ENCODE peak calls at places on chromosomes 16 and 17, in ten cellular contexts. One of them, this sample, is unnamed.

GRCh38 chr17:72373910-72374741 is 253.3 kb downstream of the SOX9 start:
- DNase-seq in A549: no peak
- DNase-seq in GM12878: no peak
- DNase-seq in tibial nerve: no peak
- DNase-seq in HepG2: no peak
- DNase-seq in ovary: no peak
- DNase-seq in H1: no peak
- DNase-seq in sigmoid colon: no peak
- DNase-seq in esophagus muscularis mucosa: no peak
- DNase-seq in K562: no peak
- DNase-seq in this sample: no peak

GRCh38 chr17:73286863-73287296 is 24.9 kb downstream of the CDC42EP4 start:
- DNase-seq in A549: no peak
- DNase-seq in GM12878: no peak
- DNase-seq in tibial nerve: no peak
- DNase-seq in HepG2: no peak
- DNase-seq in ovary: peak; percentile 43
- DNase-seq in H1: no peak
- DNase-seq in sigmoid colon: no peak
- DNase-seq in esophagus muscularis mucosa: no peak
- DNase-seq in K562: no peak
- DNase-seq in this sample: no peak

GRCh38 chr16:29729116-29729521 is 16.7 kb downstream of the C16orf54 start:
- DNase-seq in A549: peak; percentile 83
- DNase-seq in GM12878: no peak
- DNase-seq in tibial nerve: no peak
- DNase-seq in HepG2: peak; percentile 71
- DNase-seq in ovary: peak; percentile 23
- DNase-seq in H1: no peak
- DNase-seq in sigmoid colon: no peak
- DNase-seq in esophagus muscularis mucosa: no peak
- DNase-seq in K562: peak; percentile 55
- DNase-seq in this sample: no peak

GRCh38 chr16:80015566-80015965 is 415.0 kb upstream of the MAF start:
- DNase-seq in A549: no peak
- DNase-seq in GM12878: no peak
- DNase-seq in tibial nerve: no peak
- DNase-seq in HepG2: no peak
- DNase-seq in ovary: no peak
- DNase-seq in H1: no peak
- DNase-seq in sigmoid colon: no peak
- DNase-seq in esophagus muscularis mucosa: no peak
- DNase-seq in K562: no peak
- DNase-seq in this sample: no peak

GRCh38 chr16:78388920-78389564 is 289.6 kb downstream of the WWOX start:
- DNase-seq in A549: no peak
- DNase-seq in GM12878: no peak
- DNase-seq in tibial nerve: no peak
- DNase-seq in HepG2: no peak
- DNase-seq in ovary: no peak
- DNase-seq in H1: no peak
- DNase-seq in sigmoid colon: no peak
- DNase-seq in esophagus muscularis mucosa: no peak
- DNase-seq in K562: peak; percentile 64
- DNase-seq in this sample: no peak

GRCh38 chr17:32118835-32119234 is 23.5 kb upstream of the RHOT1 start:
- DNase-seq in A549: no peak
- DNase-seq in GM12878: no peak
- DNase-seq in tibial nerve: no peak
- DNase-seq in HepG2: no peak
- DNase-seq in ovary: no peak
- DNase-seq in H1: no peak
- DNase-seq in sigmoid colon: no peak
- DNase-seq in esophagus muscularis mucosa: no peak
- DNase-seq in K562: no peak
- DNase-seq in this sample: peak; percentile 10

GRCh38 chr17:978110-979093 is 1.2 kb downstream of the NXN start:
- DNase-seq in A549: no peak
- DNase-seq in GM12878: no peak
- DNase-seq in tibial nerve: no peak
- DNase-seq in HepG2: no peak
- DNase-seq in ovary: peak; percentile 40
- DNase-seq in H1: no peak
- DNase-seq in sigmoid colon: peak; percentile 72
- DNase-seq in esophagus muscularis mucosa: no peak
- DNase-seq in K562: no peak
- DNase-seq in this sample: peak; percentile 32

GRCh38 chr17:76446449-76447231 is 6.3 kb downstream of the UBE2O start:
- DNase-seq in A549: peak; percentile 96
- DNase-seq in GM12878: no peak
- DNase-seq in tibial nerve: no peak
- DNase-seq in HepG2: peak; percentile 84
- DNase-seq in ovary: peak; percentile 34
- DNase-seq in H1: no peak
- DNase-seq in sigmoid colon: no peak
- DNase-seq in esophagus muscularis mucosa: no peak
- DNase-seq in K562: peak; percentile 59
- DNase-seq in this sample: peak; percentile 42

GRCh38 chr17:13943859-13944258 is 125.4 kb upstream of the COX10 start:
- DNase-seq in A549: no peak
- DNase-seq in GM12878: no peak
- DNase-seq in tibial nerve: no peak
- DNase-seq in HepG2: no peak
- DNase-seq in ovary: no peak
- DNase-seq in H1: no peak
- DNase-seq in sigmoid colon: no peak
- DNase-seq in esophagus muscularis mucosa: no peak
- DNase-seq in K562: no peak
- DNase-seq in this sample: no peak

GRCh38 chr17:13940858-13941665 is 128.2 kb upstream of the COX10 start:
- DNase-seq in A549: peak; percentile 10
- DNase-seq in GM12878: no peak
- DNase-seq in tibial nerve: no peak
- DNase-seq in HepG2: no peak
- DNase-seq in ovary: no peak
- DNase-seq in H1: no peak
- DNase-seq in sigmoid colon: no peak
- DNase-seq in esophagus muscularis mucosa: no peak
- DNase-seq in K562: no peak
- DNase-seq in this sample: no peak

GRCh38 chr17:13941781-13942180 is 127.5 kb upstream of the COX10 start:
- DNase-seq in A549: no peak
- DNase-seq in GM12878: no peak
- DNase-seq in tibial nerve: no peak
- DNase-seq in HepG2: no peak
- DNase-seq in ovary: no peak
- DNase-seq in H1: no peak
- DNase-seq in sigmoid colon: no peak
- DNase-seq in esophagus muscularis mucosa: no peak
- DNase-seq in K562: no peak
- DNase-seq in this sample: no peak

GRCh38 chr17:13933597-13934276 is 135.6 kb upstream of the COX10 start:
- DNase-seq in A549: no peak
- DNase-seq in GM12878: no peak
- DNase-seq in tibial nerve: no peak
- DNase-seq in HepG2: peak; percentile 46
- DNase-seq in ovary: no peak
- DNase-seq in H1: no peak
- DNase-seq in sigmoid colon: no peak
- DNase-seq in esophagus muscularis mucosa: no peak
- DNase-seq in K562: no peak
- DNase-seq in this sample: no peak

GRCh38 chr17:13939222-13939621 is 130.1 kb upstream of the COX10 start:
- DNase-seq in A549: no peak
- DNase-seq in GM12878: no peak
- DNase-seq in tibial nerve: no peak
- DNase-seq in HepG2: no peak
- DNase-seq in ovary: no peak
- DNase-seq in H1: no peak
- DNase-seq in sigmoid colon: no peak
- DNase-seq in esophagus muscularis mucosa: no peak
- DNase-seq in K562: no peak
- DNase-seq in this sample: no peak
- TF ChIP-seq EP300 in A549: no peak
- TF ChIP-seq EP300 in GM12878: no peak
- TF ChIP-seq EP300 in tibial nerve: no peak
- TF ChIP-seq EP300 in HepG2: no peak
- TF ChIP-seq EP300 in ovary: no peak
- TF ChIP-seq EP300 in H1: no peak
- TF ChIP-seq EP300 in sigmoid colon: no peak
- TF ChIP-seq EP300 in esophagus muscularis mucosa: no peak
- TF ChIP-seq EP300 in K562: no peak
- TF ChIP-seq EP300 in this sample: no peak

DNA sequence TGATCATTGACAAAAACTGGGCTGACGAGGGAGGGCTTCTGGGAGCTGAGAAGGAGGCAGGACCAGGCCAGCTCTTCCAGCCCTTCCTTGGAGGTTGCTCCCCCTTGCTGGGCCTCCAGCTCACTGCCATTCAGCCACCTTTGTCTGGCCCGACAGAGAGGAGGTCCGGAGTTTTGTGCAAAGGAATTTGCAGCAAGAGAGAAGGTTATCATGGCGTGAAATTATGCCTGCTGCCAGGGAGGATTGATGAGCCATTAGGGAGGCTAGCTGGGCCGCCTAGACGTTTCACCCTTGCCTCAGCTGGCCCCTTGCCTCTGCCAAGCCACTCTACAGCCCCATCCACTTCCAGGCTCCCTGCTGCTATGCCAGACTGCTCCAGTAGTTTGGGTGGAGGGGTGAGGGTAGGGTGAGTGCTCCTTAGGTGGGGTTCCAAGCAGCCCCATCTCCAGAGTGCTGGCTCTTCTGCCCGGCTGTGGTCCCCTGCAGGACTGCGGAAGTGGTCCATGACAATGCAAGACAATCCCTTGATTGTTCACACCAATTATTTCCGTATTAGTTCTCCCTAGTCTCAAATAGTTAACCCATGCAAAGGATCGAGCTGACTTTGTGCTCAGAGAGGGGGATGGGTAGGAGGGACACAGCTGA is 17.1 kb upstream of the PHF12 start:
- DNase-seq in A549: no peak
- DNase-seq in GM12878: no peak
- DNase-seq in tibial nerve: no peak
- DNase-seq in HepG2: no peak
- DNase-seq in ovary: no peak
- DNase-seq in H1: no peak
- DNase-seq in sigmoid colon: no peak
- DNase-seq in esophagus muscularis mucosa: no peak
- DNase-seq in K562: no peak
- DNase-seq in this sample: no peak
- H3K4me3 ChIP-seq in A549: no peak overlapping the region
- H3K4me3 ChIP-seq in GM12878: no peak overlapping the region
- H3K4me3 ChIP-seq in tibial nerve: no peak overlapping the region
- H3K4me3 ChIP-seq in HepG2: no peak overlapping the region
- H3K4me3 ChIP-seq in ovary: no peak overlapping the region
- H3K4me3 ChIP-seq in H1: peak overlapping the region; percentile 5
- H3K4me3 ChIP-seq in sigmoid colon: no peak overlapping the region
- H3K4me3 ChIP-seq in esophagus muscularis mucosa: no peak overlapping the region
- H3K4me3 ChIP-seq in K562: no peak overlapping the region
- H3K4me3 ChIP-seq in this sample: no peak overlapping the region

GRCh38 chr16:31179747-31180458 is at the start of gene FUS:
- DNase-seq in A549: peak; percentile 91
- DNase-seq in GM12878: peak; percentile 50
- DNase-seq in tibial nerve: peak; percentile 86
- DNase-seq in HepG2: peak; percentile 84
- DNase-seq in ovary: peak; percentile 93
- DNase-seq in H1: no peak
- DNase-seq in sigmoid colon: peak; percentile 96
- DNase-seq in esophagus muscularis mucosa: peak; percentile 98
- DNase-seq in K562: peak; percentile 97
- DNase-seq in this sample: peak; percentile 94

GRCh38 chr16:31182391-31182790 is 2.5 kb downstream of the FUS start:
- DNase-seq in A549: no peak
- DNase-seq in GM12878: no peak
- DNase-seq in tibial nerve: no peak
- DNase-seq in HepG2: no peak
- DNase-seq in ovary: no peak
- DNase-seq in H1: no peak
- DNase-seq in sigmoid colon: no peak
- DNase-seq in esophagus muscularis mucosa: no peak
- DNase-seq in K562: no peak
- DNase-seq in this sample: no peak

GRCh38 chr16:31181102-31181830 is 1.3 kb downstream of the FUS start:
- DNase-seq in A549: no peak
- DNase-seq in GM12878: no peak
- DNase-seq in tibial nerve: peak; percentile 28
- DNase-seq in HepG2: no peak
- DNase-seq in ovary: peak; percentile 37
- DNase-seq in H1: no peak
- DNase-seq in sigmoid colon: peak; percentile 70
- DNase-seq in esophagus muscularis mucosa: no peak
- DNase-seq in K562: peak; percentile 55
- DNase-seq in this sample: peak; percentile 28

GRCh38 chr16:31177136-31177535 is 2.8 kb upstream of the FUS start:
- DNase-seq in A549: no peak
- DNase-seq in GM12878: no peak
- DNase-seq in tibial nerve: no peak
- DNase-seq in HepG2: no peak
- DNase-seq in ovary: no peak
- DNase-seq in H1: no peak
- DNase-seq in sigmoid colon: no peak
- DNase-seq in esophagus muscularis mucosa: no peak
- DNase-seq in K562: no peak
- DNase-seq in this sample: no peak

GRCh38 chr16:31179153-31179746 is 689 bp upstream of the FUS start:
- DNase-seq in A549: no peak
- DNase-seq in GM12878: no peak
- DNase-seq in tibial nerve: no peak
- DNase-seq in HepG2: no peak
- DNase-seq in ovary: no peak
- DNase-seq in H1: no peak
- DNase-seq in sigmoid colon: no peak
- DNase-seq in esophagus muscularis mucosa: no peak
- DNase-seq in K562: peak; percentile 42
- DNase-seq in this sample: no peak
- TF ChIP-seq POLR2A in A549: peak; percentile 58
- TF ChIP-seq POLR2A in GM12878: no peak
- TF ChIP-seq POLR2A in tibial nerve: no peak
- TF ChIP-seq POLR2A in HepG2: no peak
- TF ChIP-seq POLR2A in ovary: no peak
- TF ChIP-seq POLR2A in H1: no peak
- TF ChIP-seq POLR2A in sigmoid colon: no peak
- TF ChIP-seq POLR2A in esophagus muscularis mucosa: no peak
- TF ChIP-seq POLR2A in K562: no peak
- TF ChIP-seq POLR2A in this sample: no peak

GRCh38 chr16:61885343-61885742 is 150.9 kb downstream of the CDH8 start:
- DNase-seq in A549: no peak
- DNase-seq in GM12878: no peak
- DNase-seq in tibial nerve: no peak
- DNase-seq in HepG2: no peak
- DNase-seq in ovary: no peak
- DNase-seq in H1: no peak
- DNase-seq in sigmoid colon: no peak
- DNase-seq in esophagus muscularis mucosa: no peak
- DNase-seq in K562: no peak
- DNase-seq in this sample: no peak

GRCh38 chr16:61891460-61891859 is 144.8 kb downstream of the CDH8 start:
- DNase-seq in A549: no peak
- DNase-seq in GM12878: no peak
- DNase-seq in tibial nerve: no peak
- DNase-seq in HepG2: no peak
- DNase-seq in ovary: no peak
- DNase-seq in H1: no peak
- DNase-seq in sigmoid colon: no peak
- DNase-seq in esophagus muscularis mucosa: no peak
- DNase-seq in K562: no peak
- DNase-seq in this sample: no peak

GRCh38 chr16:61890346-61890745 is 145.9 kb downstream of the CDH8 start:
- DNase-seq in A549: no peak
- DNase-seq in GM12878: no peak
- DNase-seq in tibial nerve: no peak
- DNase-seq in HepG2: no peak
- DNase-seq in ovary: no peak
- DNase-seq in H1: no peak
- DNase-seq in sigmoid colon: no peak
- DNase-seq in esophagus muscularis mucosa: no peak
- DNase-seq in K562: no peak
- DNase-seq in this sample: no peak

GRCh38 chr16:61892531-61892930 is 143.7 kb downstream of the CDH8 start:
- DNase-seq in A549: no peak
- DNase-seq in GM12878: no peak
- DNase-seq in tibial nerve: no peak
- DNase-seq in HepG2: no peak
- DNase-seq in ovary: no peak
- DNase-seq in H1: no peak
- DNase-seq in sigmoid colon: no peak
- DNase-seq in esophagus muscularis mucosa: no peak
- DNase-seq in K562: no peak
- DNase-seq in this sample: no peak

DNA sequence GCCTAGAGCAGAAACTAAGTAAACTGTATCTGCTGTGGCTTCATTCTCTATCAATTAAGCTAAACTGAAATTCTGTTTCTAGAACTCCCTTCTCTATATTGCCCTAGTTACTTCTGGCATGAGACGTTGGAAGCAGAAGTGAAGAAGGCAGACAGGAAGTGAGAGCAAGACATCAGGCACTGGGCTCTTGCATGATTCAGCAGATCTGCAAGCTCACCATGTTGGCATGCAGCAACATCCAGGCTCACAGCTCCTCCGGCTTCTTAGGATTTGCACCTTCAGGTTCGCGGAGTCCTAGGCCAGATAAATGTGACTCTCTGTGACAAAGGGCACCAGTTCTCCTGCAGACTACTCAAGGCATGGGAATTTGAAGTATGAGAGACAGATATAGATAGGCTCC is 148.3 kb downstream of the CDH8 start:
- DNase-seq in A549: no peak
- DNase-seq in GM12878: peak; percentile 19
- DNase-seq in tibial nerve: no peak
- DNase-seq in HepG2: no peak
- DNase-seq in ovary: no peak
- DNase-seq in H1: no peak
- DNase-seq in sigmoid colon: no peak
- DNase-seq in esophagus muscularis mucosa: no peak
- DNase-seq in K562: no peak
- DNase-seq in this sample: no peak
- TF ChIP-seq EP300 in A549: no peak
- TF ChIP-seq EP300 in GM12878: no peak
- TF ChIP-seq EP300 in tibial nerve: no peak
- TF ChIP-seq EP300 in HepG2: no peak
- TF ChIP-seq EP300 in ovary: no peak
- TF ChIP-seq EP300 in H1: no peak
- TF ChIP-seq EP300 in sigmoid colon: no peak
- TF ChIP-seq EP300 in esophagus muscularis mucosa: no peak
- TF ChIP-seq EP300 in K562: no peak
- TF ChIP-seq EP300 in this sample: no peak